ENCODE peak calls at places on chromosomes 7 and 10, in four cellular contexts. One of them, this sample, is unnamed.

GRCh38 chr10:61342817-61343572 is 110.2 kb downstream of the TMEM26 start:
- ATAC-seq in body of pancreas: no peak
- ATAC-seq in lung: no peak
- ATAC-seq in foreskin keratinocyte: no peak
- ATAC-seq in this sample: no peak

GRCh38 chr10:11242443-11243386 is 225.0 kb downstream of the CELF2 start:
- ATAC-seq in foreskin keratinocyte: no peak
- ATAC-seq in lung: no peak
- ATAC-seq in body of pancreas: no peak
- ATAC-seq in this sample: peak; percentile 39

GRCh38 chr10:130018730-130019185 is 54.7 kb upstream of the EBF3 start:
- ATAC-seq in foreskin keratinocyte: no peak
- ATAC-seq in body of pancreas: no peak
- ATAC-seq in lung: no peak
- ATAC-seq in this sample: no peak

GRCh38 chr7:151069841-151070572 is 10.6 kb downstream of the FASTK start:
- ATAC-seq in body of pancreas: no peak
- ATAC-seq in foreskin keratinocyte: no peak
- ATAC-seq in lung: no peak
- ATAC-seq in this sample: no peak

GRCh38 chr7:81666209-81666608 is 103.6 kb downstream of the HGF start:
- ATAC-seq in body of pancreas: no peak
- ATAC-seq in lung: no peak
- ATAC-seq in foreskin keratinocyte: no peak
- ATAC-seq in this sample: no peak

GRCh38 chr10:96619803-96620773 is 33.3 kb upstream of the TM9SF3 start:
- ATAC-seq in body of pancreas: no peak
- ATAC-seq in foreskin keratinocyte: no peak
- ATAC-seq in lung: no peak
- ATAC-seq in this sample: no peak

GRCh38 chr10:4767033-4767814 is 58.8 kb upstream of the AKR1E2 start:
- ATAC-seq in lung: no peak
- ATAC-seq in foreskin keratinocyte: no peak
- ATAC-seq in body of pancreas: no peak
- ATAC-seq in this sample: peak; percentile 34

GRCh38 chr7:106082087-106082854 is 29.8 kb downstream of the SYPL1 start:
- ATAC-seq in foreskin keratinocyte: no peak
- ATAC-seq in body of pancreas: no peak
- ATAC-seq in lung: no peak
- ATAC-seq in this sample: no peak

GRCh38 chr7:110771717-110772116 is 319.2 kb upstream of the LRRN3 start:
- ATAC-seq in foreskin keratinocyte: no peak
- ATAC-seq in lung: no peak
- ATAC-seq in body of pancreas: no peak
- ATAC-seq in this sample: no peak

GRCh38 chr10:118918689-118919088 is 110.8 kb upstream of the NANOS1 start:
- ATAC-seq in foreskin keratinocyte: no peak
- ATAC-seq in lung: no peak
- ATAC-seq in body of pancreas: no peak
- ATAC-seq in this sample: no peak

GRCh38 chr10:84140036-84140379 is 699 bp downstream of the GHITM start:
- ATAC-seq in body of pancreas: no peak
- ATAC-seq in lung: no peak
- ATAC-seq in foreskin keratinocyte: peak; percentile 2
- ATAC-seq in this sample: no peak

GRCh38 chr7:47036909-47037308 is 545.0 kb downstream of the TNS3 start:
- ATAC-seq in foreskin keratinocyte: no peak
- ATAC-seq in lung: no peak
- ATAC-seq in body of pancreas: no peak
- ATAC-seq in this sample: no peak

GRCh38 chr7:134357486-134357885 is 40.8 kb upstream of the SLC35B4 start:
- ATAC-seq in foreskin keratinocyte: peak; percentile 55
- ATAC-seq in body of pancreas: no peak
- ATAC-seq in lung: no peak
- ATAC-seq in this sample: no peak

GRCh38 chr7:134315679-134316538 is 821 bp downstream of the SLC35B4 start:
- ATAC-seq in lung: peak; percentile 29
- ATAC-seq in foreskin keratinocyte: peak; percentile 15
- ATAC-seq in body of pancreas: no peak
- ATAC-seq in this sample: no peak

GRCh38 chr7:24602860-24603456 is 29.7 kb downstream of the PALS2 start:
- ATAC-seq in lung: no peak
- ATAC-seq in body of pancreas: no peak
- ATAC-seq in foreskin keratinocyte: no peak
- ATAC-seq in this sample: no peak

GRCh38 chr10:22618081-22618785 is 96.1 kb downstream of the PIP4K2A start:
- ATAC-seq in body of pancreas: no peak
- ATAC-seq in lung: no peak
- ATAC-seq in foreskin keratinocyte: no peak
- ATAC-seq in this sample: no peak

GRCh38 chr10:62587011-62587410 is 212.8 kb downstream of the ZNF365 start:
- ATAC-seq in foreskin keratinocyte: no peak
- ATAC-seq in lung: no peak
- ATAC-seq in body of pancreas: no peak
- ATAC-seq in this sample: no peak

GRCh38 chr7:39186671-39187070 is 209.0 kb downstream of the POU6F2 start:
- ATAC-seq in lung: no peak
- ATAC-seq in foreskin keratinocyte: no peak
- ATAC-seq in body of pancreas: no peak
- ATAC-seq in this sample: no peak

GRCh38 chr7:50339990-50340500 is 35.5 kb downstream of the IKZF1 start:
- ATAC-seq in foreskin keratinocyte: no peak
- ATAC-seq in body of pancreas: no peak
- ATAC-seq in lung: no peak
- ATAC-seq in this sample: no peak

GRCh38 chr10:115157357-115157756 is 64.2 kb downstream of the ATRNL1 start:
- ATAC-seq in body of pancreas: no peak
- ATAC-seq in lung: no peak
- ATAC-seq in foreskin keratinocyte: no peak
- ATAC-seq in this sample: no peak

GRCh38 chr7:69219381-69219780 is 378.9 kb upstream of the AUTS2 start:
- ATAC-seq in foreskin keratinocyte: no peak
- ATAC-seq in lung: no peak
- ATAC-seq in body of pancreas: no peak
- ATAC-seq in this sample: no peak

GRCh38 chr7:27245798-27246691 is 3.4 kb downstream of the EVX1 start:
- ATAC-seq in lung: no peak
- ATAC-seq in foreskin keratinocyte: peak; percentile 61
- ATAC-seq in body of pancreas: peak; percentile 34
- ATAC-seq in this sample: peak; percentile 27

GRCh38 chr10:17181751-17182150 is 19.7 kb downstream of the TRDMT1 start:
- ATAC-seq in body of pancreas: no peak
- ATAC-seq in lung: peak; percentile 62
- ATAC-seq in foreskin keratinocyte: no peak
- ATAC-seq in this sample: no peak

GRCh38 chr7:134514663-134515062 is 12.7 kb upstream of the AKR1B10 start:
- ATAC-seq in body of pancreas: peak; percentile 69
- ATAC-seq in lung: peak; percentile 78
- ATAC-seq in foreskin keratinocyte: peak; percentile 18
- ATAC-seq in this sample: peak; percentile 39

DNA sequence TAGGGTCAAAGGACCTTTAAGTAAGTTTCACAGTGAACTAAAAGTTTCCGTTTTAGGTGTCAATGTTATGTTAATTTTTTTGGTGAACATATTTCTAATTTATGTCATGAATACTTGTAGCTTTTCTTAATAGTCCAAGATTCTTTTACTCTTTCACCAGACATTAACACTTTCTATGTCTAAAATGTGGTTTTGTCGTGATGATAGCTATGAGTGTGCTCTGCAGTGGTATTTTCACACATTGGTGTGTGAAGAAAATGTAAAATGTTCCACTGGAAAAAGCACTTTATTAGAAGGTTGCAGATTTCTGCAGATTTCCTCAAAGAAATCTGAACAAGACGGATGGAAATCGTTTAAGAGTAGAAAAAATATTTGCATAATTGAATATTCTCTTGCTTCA is 561.0 kb upstream of the ANKRD30A start:
- ATAC-seq in body of pancreas: no peak
- ATAC-seq in lung: no peak
- ATAC-seq in foreskin keratinocyte: no peak
- ATAC-seq in this sample: no peak
- H3K27ac ChIP-seq in body of pancreas: no peak overlapping the region
- H3K27ac ChIP-seq in lung: no peak overlapping the region
- H3K27ac ChIP-seq in foreskin keratinocyte: no peak overlapping the region
- H3K27ac ChIP-seq in this sample: no peak overlapping the region

DNA sequence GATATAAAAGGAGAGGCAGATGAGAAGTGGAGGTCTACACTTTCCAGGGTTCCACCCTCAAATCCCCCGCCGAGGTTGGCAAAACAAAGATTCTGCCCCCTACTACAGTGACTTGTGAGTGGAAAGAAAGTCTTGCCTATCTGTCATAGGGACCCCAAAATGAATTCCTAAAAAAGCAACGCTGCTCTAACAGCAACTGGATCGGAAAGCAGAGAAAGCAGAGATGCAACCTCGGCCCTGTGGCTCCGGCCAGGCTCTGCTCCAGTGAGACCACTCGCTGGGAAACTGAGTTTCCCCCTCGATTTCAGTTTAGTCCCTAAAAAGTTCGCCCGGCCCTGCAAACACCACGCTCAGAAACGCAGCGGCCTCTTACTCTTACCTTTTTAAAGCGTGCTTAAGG is 297.9 kb upstream of the NFE2L3 start:
- ATAC-seq in body of pancreas: no peak
- ATAC-seq in foreskin keratinocyte: no peak
- ATAC-seq in lung: no peak
- ATAC-seq in this sample: no peak
- H3K27ac ChIP-seq in body of pancreas: no peak overlapping the region
- H3K27ac ChIP-seq in foreskin keratinocyte: no peak overlapping the region
- H3K27ac ChIP-seq in lung: no peak overlapping the region
- H3K27ac ChIP-seq in this sample: peak overlapping the region; percentile 20

GRCh38 chr7:138878847-138879246 is 80.9 kb upstream of the ATP6V0A4 start:
- ATAC-seq in lung: no peak
- ATAC-seq in foreskin keratinocyte: no peak
- ATAC-seq in body of pancreas: no peak
- ATAC-seq in this sample: no peak

GRCh38 chr7:138878064-138878463 is 80.1 kb upstream of the ATP6V0A4 start:
- ATAC-seq in foreskin keratinocyte: no peak
- ATAC-seq in body of pancreas: no peak
- ATAC-seq in lung: no peak
- ATAC-seq in this sample: no peak

GRCh38 chr7:138872576-138872975 is 74.6 kb upstream of the ATP6V0A4 start:
- ATAC-seq in body of pancreas: no peak
- ATAC-seq in foreskin keratinocyte: peak; percentile 73
- ATAC-seq in lung: no peak
- ATAC-seq in this sample: no peak

GRCh38 chr7:138876326-138876725 is 78.3 kb upstream of the ATP6V0A4 start:
- ATAC-seq in lung: no peak
- ATAC-seq in body of pancreas: no peak
- ATAC-seq in foreskin keratinocyte: peak; percentile 4
- ATAC-seq in this sample: no peak

GRCh38 chr7:138875794-138876193 is 77.8 kb upstream of the ATP6V0A4 start:
- ATAC-seq in foreskin keratinocyte: peak; percentile 96
- ATAC-seq in lung: no peak
- ATAC-seq in body of pancreas: no peak
- ATAC-seq in this sample: no peak
- H3K27ac ChIP-seq in foreskin keratinocyte: peak overlapping the region; percentile 89
- H3K27ac ChIP-seq in lung: no peak overlapping the region
- H3K27ac ChIP-seq in body of pancreas: no peak overlapping the region
- H3K27ac ChIP-seq in this sample: no peak overlapping the region

GRCh38 chr7:1086588-1087461 is 1.1 kb upstream of the GPER1 start:
- ATAC-seq in foreskin keratinocyte: peak; percentile 72
- ATAC-seq in lung: peak; percentile 59
- ATAC-seq in body of pancreas: peak; percentile 73
- ATAC-seq in this sample: peak; percentile 77

GRCh38 chr7:1087462-1087809 is 477 bp upstream of the GPER1 start:
- ATAC-seq in foreskin keratinocyte: no peak
- ATAC-seq in body of pancreas: peak; percentile 12
- ATAC-seq in lung: no peak
- ATAC-seq in this sample: no peak

GRCh38 chr7:1085266-1085665 is 2.6 kb upstream of the GPER1 start:
- ATAC-seq in lung: no peak
- ATAC-seq in foreskin keratinocyte: no peak
- ATAC-seq in body of pancreas: no peak
- ATAC-seq in this sample: no peak

GRCh38 chr7:1083729-1084657 is 3.9 kb upstream of the GPER1 start:
- ATAC-seq in foreskin keratinocyte: no peak
- ATAC-seq in body of pancreas: no peak
- ATAC-seq in lung: no peak
- ATAC-seq in this sample: no peak

DNA sequence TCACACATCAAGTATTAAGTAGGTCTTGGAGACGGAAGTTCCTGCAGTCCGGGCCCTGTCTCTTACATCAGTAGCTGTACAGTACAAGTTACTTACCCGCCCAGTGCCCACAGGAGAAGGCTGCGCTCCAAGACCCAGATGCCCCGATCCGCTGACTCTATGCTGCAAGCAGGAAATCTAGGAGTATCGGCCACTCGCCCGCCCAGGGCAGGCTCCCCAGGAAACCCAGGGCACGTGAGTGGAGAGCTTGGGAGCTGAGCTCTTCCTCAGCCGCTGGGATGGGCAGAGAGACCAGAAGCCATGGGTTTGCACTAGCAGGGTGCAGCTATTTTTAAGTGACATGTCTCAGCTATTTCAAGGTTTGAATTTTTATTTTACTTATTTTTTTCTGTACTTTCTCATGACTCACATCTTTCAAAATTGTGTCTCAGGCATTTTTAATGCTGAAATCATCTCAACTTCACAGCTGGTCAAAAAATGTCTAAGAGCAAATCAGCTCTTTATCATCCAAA is 1.9 kb upstream of the GPER1 start:
- ATAC-seq in body of pancreas: no peak
- ATAC-seq in lung: no peak
- ATAC-seq in foreskin keratinocyte: no peak
- ATAC-seq in this sample: no peak
- H3K27ac ChIP-seq in body of pancreas: no peak overlapping the region
- H3K27ac ChIP-seq in lung: no peak overlapping the region
- H3K27ac ChIP-seq in foreskin keratinocyte: no peak overlapping the region
- H3K27ac ChIP-seq in this sample: no peak overlapping the region

DNA sequence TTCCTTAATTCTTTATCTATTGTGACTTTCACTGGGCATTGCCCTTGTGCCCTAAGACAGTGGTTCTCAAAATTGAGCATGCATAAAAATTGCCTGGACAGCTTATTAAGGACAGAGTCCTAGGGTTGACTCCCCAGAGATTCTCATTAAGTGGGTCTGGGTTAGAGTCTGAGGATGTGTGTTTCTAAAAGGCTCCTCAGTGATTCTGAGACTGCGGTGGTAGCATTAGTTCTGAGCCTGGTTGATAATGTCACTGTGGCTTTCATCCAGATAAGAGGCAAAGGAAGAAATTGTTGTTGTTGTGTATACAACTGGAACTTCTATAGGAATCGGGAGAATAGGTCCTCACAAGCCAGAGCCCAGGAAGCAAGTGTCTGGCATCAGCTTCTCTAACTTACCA is 1.3 kb downstream of the IFIT2 start:
- ATAC-seq in body of pancreas: no peak
- ATAC-seq in lung: no peak
- ATAC-seq in foreskin keratinocyte: no peak
- ATAC-seq in this sample: no peak
- H3K27ac ChIP-seq in body of pancreas: no peak overlapping the region
- H3K27ac ChIP-seq in lung: peak overlapping the region; percentile 21
- H3K27ac ChIP-seq in foreskin keratinocyte: no peak overlapping the region
- H3K27ac ChIP-seq in this sample: peak overlapping the region; percentile 87

This sample was measured in gastroesophageal sphincter.